ENCODE peak calls at places on chromosomes 11 and 22, in six cellular contexts. J is stomach, K is tibial artery, N is colonic mucosa, G is esophagus squamous epithelium, L is thyroid gland. I is an unnamed sample.
A peak's percentile ranks its signal among the peaks of the same experiment; 100 is the strongest.

GRCh38 chr11:19576054-19576453 is 136.6 kb upstream of the NAV2 start:
- DNase-seq in J (no peak), N (no peak), L (peak; percentile 90), K (no peak), G (no peak), I (no peak)

GRCh38 chr11:66727883-66728759 is 895 bp downstream of the SPTBN2 start:
- DNase-seq in K (no peak), G (no peak), J (no peak), N (no peak), L (no peak), I (no peak)

GRCh38 chr11:313787-314547 is at the start of gene IFITM1:
- DNase-seq in N (peak; percentile 62), L (no peak), G (no peak), K (no peak), J (no peak), I (no peak)

GRCh38 chr11:127640822-127641485 is 640.4 kb upstream of the KIRREL3 start:
- DNase-seq in L (no peak), N (no peak), K (no peak), J (no peak), G (no peak), I (no peak)

GRCh38 chr11:65305501-65306268 is 9.0 kb upstream of the CDC42EP2 start:
- DNase-seq in N (peak; percentile 66), J (peak; percentile 65), G (no peak), K (no peak), L (peak; percentile 87), I (no peak)

GRCh38 chr11:120662071-120662611 is 150.6 kb downstream of the GRIK4 start:
- DNase-seq in L (no peak), G (no peak), N (no peak), J (no peak), K (no peak), I (no peak)

GRCh38 chr11:111586305-111586915 is 15.8 kb upstream of the SIK2 start:
- DNase-seq in G (no peak), N (peak; percentile 55), L (peak; percentile 19), J (peak; percentile 44), K (no peak), I (no peak)

GRCh38 chr11:17771841-17772401 is 37.3 kb downstream of the KCNC1 start:
- DNase-seq in L (no peak), N (no peak), J (no peak), G (no peak), K (no peak), I (no peak)

GRCh38 chr22:47783433-47784366 is 1021.2 kb downstream of the TBC1D22A start:
- DNase-seq in N (no peak), K (no peak), J (no peak), L (no peak), G (no peak), I (no peak)

GRCh38 chr11:8263109-8263768 is 439 bp downstream of the LMO1 start:
- DNase-seq in J (no peak), N (no peak), L (peak; percentile 10), K (peak; percentile 12), G (no peak), I (no peak)

GRCh38 chr11:117076941-117077659 is 21.1 kb downstream of the SIK3 start:
- DNase-seq in J (no peak), G (no peak), L (peak; percentile 40), K (no peak), N (no peak), I (no peak)

GRCh38 chr11:109853156-109853776 is 239.9 kb upstream of the ZC3H12C start:
- DNase-seq in K (no peak), J (no peak), G (no peak), L (no peak), N (no peak), I (no peak)

GRCh38 chr11:32280339-32280738 is 155.0 kb downstream of the WT1 start:
- DNase-seq in G (no peak), L (no peak), N (no peak), J (no peak), K (no peak), I (no peak)

GRCh38 chr22:47177334-47177815 is 414.9 kb downstream of the TBC1D22A start:
- DNase-seq in G (no peak), N (no peak), K (peak; percentile 12), J (no peak), L (no peak), I (no peak)

GRCh38 chr11:12901874-12902481 is 107.1 kb upstream of the RASSF10 start:
- DNase-seq in K (no peak), N (no peak), G (no peak), J (no peak), L (no peak), I (no peak)

GRCh38 chr11:119749006-119749565 is 20.1 kb upstream of the NECTIN1 start:
- DNase-seq in N (no peak), L (no peak), J (no peak), K (no peak), G (no peak), I (no peak)

GRCh38 chr11:116975661-116976060 is 122.6 kb downstream of the SIK3 start:
- DNase-seq in L (no peak), N (no peak), J (no peak), G (no peak), K (no peak), I (no peak)

GRCh38 chr11:67389477-67389876 is 2.3 kb upstream of the RAD9A start:
- DNase-seq in K (no peak), J (peak; percentile 67), N (peak; percentile 83), L (peak; percentile 53), G (no peak), I (no peak)

GRCh38 chr11:85394288-85394687 is 232.9 kb downstream of the DLG2 start:
- DNase-seq in N (no peak), K (no peak), G (no peak), J (no peak), L (no peak), I (no peak)

GRCh38 chr11:63804259-63804658 is 9.0 kb upstream of the SPINDOC start:
- DNase-seq in L (no peak), G (no peak), J (peak; percentile 26), K (no peak), N (peak; percentile 85), I (no peak)

GRCh38 chr11:65606876-65607613 is 7.0 kb downstream of the MAP3K11 start:
- DNase-seq in L (peak; percentile 94), J (peak; percentile 95), G (peak; percentile 37), N (peak; percentile 95), K (peak; percentile 95), I (peak; percentile 96)

GRCh38 chr11:123258877-123259276 is 63.8 kb upstream of the CLMP start:
- DNase-seq in N (no peak), J (no peak), G (no peak), L (no peak), K (no peak), I (no peak)

GRCh38 chr11:64396079-64396591 is 37.2 kb downstream of the RPS6KA4 start:
- DNase-seq in N (no peak), J (no peak), G (no peak), L (no peak), K (no peak), I (no peak)

GRCh38 chr11:14015711-14016110 is 53.2 kb downstream of the SPON1 start:
- DNase-seq in K (no peak), L (no peak), N (no peak), G (no peak), J (no peak), I (no peak)

GRCh38 chr22:19887251-19887985 is 32.7 kb upstream of the GNB1L start:
- DNase-seq in J (no peak), G (no peak), N (no peak), L (no peak), K (no peak), I (no peak)

GRCh38 chr11:83073248-83073647 is 1.6 kb upstream of the RAB30 start:
- DNase-seq in K (no peak), G (no peak), L (no peak), J (no peak), N (no peak), I (no peak)

GRCh38 chr22:25487508-25487907 is 77.0 kb upstream of the GRK3 start:
- DNase-seq in N (no peak), L (no peak), G (no peak), J (no peak), K (no peak), I (no peak)

GRCh38 chr11:72100009-72100408 is 3.1 kb downstream of the LAMTOR1 start:
- DNase-seq in J (no peak), L (no peak), N (no peak), G (no peak), K (no peak), I (no peak)

GRCh38 chr11:46675288-46675851 is 25.0 kb downstream of the ARHGAP1 start:
- DNase-seq in J (peak; percentile 79), L (peak; percentile 76), N (peak; percentile 73), G (no peak), K (peak; percentile 84), I (peak; percentile 84)
- TF ChIP-seq CTCF in J (peak; percentile 11), L (no peak), N (no peak), G (no peak), K (peak; percentile 46), I (no peak)

GRCh38 chr22:37558815-37559214 is 1.5 kb upstream of the CDC42EP1 start:
- DNase-seq in J (no peak), N (no peak), G (no peak), L (no peak), K (no peak), I (no peak)

GRCh38 chr22:37561209-37562048 is 1.1 kb downstream of the CDC42EP1 start:
- DNase-seq in K (peak; percentile 95), J (peak; percentile 95), N (peak; percentile 99), G (peak; percentile 35), L (peak; percentile 93), I (peak; percentile 73)

GRCh38 chr22:37559521-37559900 is 769 bp upstream of the CDC42EP1 start:
- DNase-seq in K (no peak), N (no peak), G (no peak), J (no peak), L (no peak), I (no peak)

GRCh38 chr22:37560682-37561208 is 465 bp downstream of the CDC42EP1 start:
- DNase-seq in K (no peak), N (no peak), G (no peak), J (no peak), L (peak; percentile 61), I (no peak)

GRCh38 chr22:37559901-37560681 is at the start of gene CDC42EP1:
- DNase-seq in G (no peak), J (peak; percentile 74), K (no peak), L (peak; percentile 61), N (peak; percentile 84), I (no peak)
- H3K27ac ChIP-seq in G (peak within 1 kb of the TSS; percentile 99), J (peak within 1 kb of the TSS; percentile 99), K (peak within 1 kb of the TSS; percentile 99), L (peak within 1 kb of the TSS; percentile 98), N (peak within 1 kb of the TSS; percentile 94), I (peak within 1 kb of the TSS; percentile 91)

GRCh38 chr22:35842954-35843353 is 125.3 kb downstream of the APOL5 start:
- DNase-seq in J (no peak), L (peak; percentile 57), K (no peak), N (peak; percentile 42), G (no peak), I (no peak)
- TF ChIP-seq CTCF in J (peak; percentile 38), L (peak; percentile 60), K (peak; percentile 42), N (peak; percentile 30), G (peak; percentile 24), I (peak; percentile 76)

DNA sequence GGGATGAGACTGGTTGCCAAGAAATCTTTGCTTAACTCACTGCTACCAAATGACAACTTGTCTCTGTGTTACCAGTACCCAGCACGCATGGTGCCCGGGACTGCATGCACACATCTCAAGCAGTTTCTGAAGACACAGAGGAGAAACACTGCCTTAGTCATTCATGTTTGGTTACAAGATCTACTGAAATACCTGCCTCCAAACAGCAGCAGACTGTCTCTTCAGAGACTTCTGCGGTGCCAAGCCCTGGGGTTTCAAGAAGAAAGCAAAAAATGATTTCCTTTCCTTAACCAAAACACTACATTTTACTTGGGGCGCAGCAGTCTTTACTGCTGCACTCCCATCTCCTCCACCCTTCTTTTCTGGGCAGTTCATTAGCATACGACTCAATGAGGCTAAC is 4.2 kb downstream of the NAP1L4 start:
- DNase-seq in G (no peak), N (no peak), J (no peak), K (no peak), L (no peak), I (no peak)
- H3K27ac ChIP-seq in G (peak overlapping the region; percentile 99), N (no peak overlapping the region), J (peak overlapping the region; percentile 96), K (no peak overlapping the region), L (no peak overlapping the region), I (peak overlapping the region; percentile 8)

I was measured in gastrocnemius medialis.